ENCODE peak calls at places on chromosomes 6 and 20, in nine cellular contexts. O is AG10803, N is astrocyte of the spinal cord, T is ovary, I is stomach, Y is HCT116, B is bronchial epithelial cell, L is lower leg skin, F is left ventricle myocardium inferior. H is an unnamed sample.

GRCh38 chr6:46642928-46643751 is 9.5 kb downstream of the CYP39A1 start:
- DNase-seq in O (no peak), N (no peak), T (no peak), I (no peak), Y (no peak), B (peak), L (no peak), F (no peak), H (no peak)

GRCh38 chr20:2290486-2290885 is 5.3 kb upstream of the TGM3 start:
- DNase-seq in O (no peak), N (no peak), T (no peak), I (no peak), Y (no peak), B (no peak), L (peak), F (no peak), H (no peak)

GRCh38 chr6:89146748-89147715 is 1.2 kb downstream of the PM20D2 start:
- DNase-seq in O (peak), N (peak), T (no peak), I (no peak), Y (peak), B (peak), L (no peak), F (no peak), H (peak)

GRCh38 chr6:131042664-131043063 is 20.4 kb downstream of the EPB41L2 start:
- DNase-seq in O (peak), N (no peak), T (no peak), I (no peak), Y (no peak), B (no peak), L (no peak), F (no peak), H (no peak)

GRCh38 chr6:63525186-63525878 is 46.9 kb upstream of the LOC128125822 start:
- DNase-seq in O (no peak), N (no peak), T (no peak), I (no peak), Y (peak), B (no peak), L (no peak), F (no peak), H (no peak)

GRCh38 chr6:6811151-6812002 is 222.9 kb downstream of the LY86 start:
- DNase-seq in O (peak), N (peak), T (no peak), I (peak), Y (peak), B (peak), L (peak), F (no peak), H (peak)

GRCh38 chr6:29800254-29800653 is 27.4 kb upstream of the HLA-G start:
- DNase-seq in O (no peak), N (no peak), T (no peak), I (no peak), Y (no peak), B (no peak), L (no peak), F (no peak), H (no peak)

GRCh38 chr6:43933111-43933885 is 163.3 kb downstream of the VEGFA start:
- DNase-seq in O (no peak), N (peak), T (peak), I (no peak), Y (no peak), B (no peak), L (peak), F (peak), H (no peak)

GRCh38 chr20:63502671-63503172 is 3.8 kb upstream of the EEF1A2 start:
- DNase-seq in O (no peak), N (no peak), T (no peak), I (no peak), Y (no peak), B (no peak), L (no peak), F (no peak), H (no peak)

GRCh38 chr20:760751-761417 is 7.4 kb downstream of the SLC52A3 start:
- DNase-seq in O (no peak), N (no peak), T (no peak), I (no peak), Y (peak), B (peak), L (no peak), F (no peak), H (no peak)

GRCh38 chr6:111712398-111712797 is 106.7 kb upstream of the TRAF3IP2 start:
- DNase-seq in O (peak), N (peak), T (peak), I (peak), Y (no peak), B (peak), L (peak), F (no peak), H (peak)

GRCh38 chr20:6691541-6691940 is 75.9 kb upstream of the BMP2 start:
- DNase-seq in O (no peak), N (no peak), T (no peak), I (no peak), Y (no peak), B (no peak), L (no peak), F (no peak), H (no peak)

GRCh38 chr6:122747573-122747972 is 31.9 kb upstream of the FABP7 start:
- DNase-seq in O (no peak), N (no peak), T (no peak), I (no peak), Y (no peak), B (no peak), L (no peak), F (no peak), H (no peak)

GRCh38 chr6:137861550-137862337 is 5.3 kb upstream of the TNFAIP3 start:
- DNase-seq in O (no peak), N (no peak), T (no peak), I (no peak), Y (no peak), B (peak), L (no peak), F (no peak), H (no peak)

GRCh38 chr6:111238464-111239119 is 151.3 kb downstream of the SLC16A10 start:
- DNase-seq in O (no peak), N (no peak), T (no peak), I (no peak), Y (no peak), B (peak), L (no peak), F (no peak), H (no peak)

GRCh38 chr20:6663751-6664388 is 103.6 kb upstream of the BMP2 start:
- DNase-seq in O (no peak), N (no peak), T (no peak), I (peak), Y (no peak), B (peak), L (no peak), F (no peak), H (peak)

GRCh38 chr6:113763311-113763766 is 93.8 kb upstream of the MARCKS start:
- DNase-seq in O (no peak), N (no peak), T (no peak), I (no peak), Y (no peak), B (peak), L (no peak), F (no peak), H (no peak)

GRCh38 chr6:165641672-165642156 is 21.3 kb downstream of the PDE10A start:
- DNase-seq in O (no peak), N (no peak), T (no peak), I (no peak), Y (no peak), B (no peak), L (no peak), F (no peak), H (no peak)

GRCh38 chr6:88989215-88989614 is 25.8 kb upstream of the RNGTT start:
- DNase-seq in O (no peak), N (peak), T (no peak), I (no peak), Y (peak), B (peak), L (no peak), F (no peak), H (peak)

GRCh38 chr20:48702388-48703041 is 125.3 kb downstream of the PREX1 start:
- DNase-seq in O (peak), N (no peak), T (no peak), I (no peak), Y (no peak), B (no peak), L (no peak), F (no peak), H (no peak)

GRCh38 chr20:54194724-54195438 is 13.0 kb upstream of the PFDN4 start:
- DNase-seq in O (peak), N (no peak), T (no peak), I (no peak), Y (no peak), B (peak), L (no peak), F (no peak), H (no peak)

GRCh38 chr6:140486468-140487361 is 1112.3 kb upstream of the CITED2 start:
- DNase-seq in O (peak), N (peak), T (no peak), I (no peak), Y (no peak), B (peak), L (no peak), F (no peak), H (no peak)

GRCh38 chr20:20367681-20368413 is at the start of gene INSM1:
- DNase-seq in O (no peak), N (no peak), T (no peak), I (no peak), Y (no peak), B (no peak), L (no peak), F (no peak), H (no peak)

GRCh38 chr6:23016701-23017100 is 447.3 kb downstream of the HDGFL1 start:
- DNase-seq in O (peak), N (no peak), T (no peak), I (no peak), Y (no peak), B (no peak), L (no peak), F (no peak), H (no peak)

GRCh38 chr6:160300076-160300695 is 41.6 kb upstream of the SLC22A2 start:
- DNase-seq in O (no peak), N (no peak), T (no peak), I (peak), Y (no peak), B (peak), L (no peak), F (no peak), H (no peak)

GRCh38 chr6:134310817-134311216 is 7.1 kb downstream of the SGK1 start:
- DNase-seq in O (no peak), N (no peak), T (no peak), I (no peak), Y (no peak), B (no peak), L (no peak), F (no peak), H (no peak)

GRCh38 chr6:167815296-167815980 is 11.3 kb upstream of the AFDN start:
- DNase-seq in O (no peak), N (no peak), T (no peak), I (no peak), Y (no peak), B (no peak), L (no peak), F (no peak), H (no peak)

GRCh38 chr6:30793521-30794194 is 49.3 kb upstream of the IER3 start:
- DNase-seq in O (peak), N (peak), T (no peak), I (no peak), Y (no peak), B (peak), L (no peak), F (no peak), H (no peak)

GRCh38 chr6:159838020-159838744 is 38.1 kb downstream of the PNLDC1 start:
- DNase-seq in O (no peak), N (no peak), T (no peak), I (no peak), Y (no peak), B (no peak), L (no peak), F (no peak), H (no peak)

GRCh38 chr6:166417285-166417691 is 34.5 kb upstream of the MPC1 start:
- DNase-seq in O (no peak), N (no peak), T (peak), I (no peak), Y (no peak), B (no peak), L (no peak), F (no peak), H (no peak)

GRCh38 chr20:17630151-17630805 is 51.8 kb downstream of the RRBP1 start:
- DNase-seq in O (no peak), N (no peak), T (no peak), I (no peak), Y (no peak), B (no peak), L (no peak), F (no peak), H (no peak)

GRCh38 chr6:33744895-33745546 is 1.7 kb downstream of the IP6K3 start:
- DNase-seq in O (no peak), N (no peak), T (no peak), I (no peak), Y (no peak), B (no peak), L (no peak), F (no peak), H (no peak)

GRCh38 chr6:142886431-142887170 is 58.4 kb downstream of the HIVEP2 start:
- DNase-seq in O (peak), N (peak), T (no peak), I (no peak), Y (no peak), B (peak), L (no peak), F (no peak), H (peak)

GRCh38 chr6:20681243-20681684 is 147.0 kb downstream of the CDKAL1 start:
- DNase-seq in O (no peak), N (no peak), T (no peak), I (no peak), Y (no peak), B (no peak), L (no peak), F (no peak), H (no peak)

GRCh38 chr20:59754551-59754950 is 150.2 kb downstream of the PHACTR3 start:
- DNase-seq in O (no peak), N (no peak), T (no peak), I (no peak), Y (no peak), B (no peak), L (no peak), F (no peak), H (no peak)

GRCh38 chr6:149053848-149054558 is 263.5 kb upstream of the TAB2 start:
- DNase-seq in O (no peak), N (no peak), T (no peak), I (no peak), Y (no peak), B (no peak), L (no peak), F (no peak), H (no peak)

GRCh38 chr6:150263765-150264415 is 104.9 kb upstream of the IYD start:
- DNase-seq in O (no peak), N (no peak), T (no peak), I (no peak), Y (no peak), B (no peak), L (no peak), F (no peak), H (no peak)

GRCh38 chr20:59831901-59832240 is 101.6 kb downstream of the SYCP2 start:
- DNase-seq in O (no peak), N (no peak), T (no peak), I (no peak), Y (no peak), B (no peak), L (no peak), F (peak), H (no peak)

GRCh38 chr6:146258206-146258605 is 229.3 kb downstream of the GRM1 start:
- DNase-seq in O (peak), N (peak), T (no peak), I (no peak), Y (no peak), B (no peak), L (no peak), F (no peak), H (no peak)

DNA sequence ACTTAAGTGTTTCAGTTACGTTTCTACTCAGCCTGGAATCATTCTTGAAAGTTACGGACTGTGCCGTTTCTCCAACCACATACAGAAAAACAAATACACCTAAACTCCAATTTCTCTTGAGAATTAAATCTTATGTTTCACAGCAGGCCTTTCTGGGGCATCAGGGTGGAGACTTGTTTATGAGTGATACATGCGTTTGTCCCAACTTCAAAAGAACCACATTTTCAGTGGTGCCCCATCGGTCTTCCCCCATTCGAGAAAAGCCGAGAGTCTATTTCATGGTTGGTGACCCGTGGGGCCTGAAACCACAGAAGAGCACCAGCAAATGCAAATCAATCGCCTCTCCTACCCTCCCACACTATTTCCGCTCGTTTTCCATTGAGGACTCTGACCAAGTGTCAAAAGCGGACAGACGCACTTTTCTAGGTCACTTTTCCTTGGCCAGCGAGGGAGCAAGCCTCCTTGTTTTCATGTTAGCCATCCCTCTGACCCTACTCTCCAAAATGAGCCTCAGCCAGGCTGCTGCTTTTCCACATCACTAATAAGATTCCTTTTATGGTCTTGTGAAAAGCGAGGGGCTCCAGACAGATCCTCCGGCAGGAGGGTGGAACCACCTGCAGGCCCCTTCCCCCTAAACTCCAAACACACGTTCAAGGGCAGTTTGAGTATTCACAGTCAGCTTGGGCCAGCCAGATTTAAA is 3.1 kb downstream of the JAG1 start:
- DNase-seq in O (no peak), N (peak), T (no peak), I (no peak), Y (no peak), B (no peak), L (no peak), F (no peak), H (no peak)
- H3K4me3 ChIP-seq in O (peak), N (peak), T (peak), I (peak), Y (no peak), B (peak), L (peak), F (peak), H (no peak)

DNA sequence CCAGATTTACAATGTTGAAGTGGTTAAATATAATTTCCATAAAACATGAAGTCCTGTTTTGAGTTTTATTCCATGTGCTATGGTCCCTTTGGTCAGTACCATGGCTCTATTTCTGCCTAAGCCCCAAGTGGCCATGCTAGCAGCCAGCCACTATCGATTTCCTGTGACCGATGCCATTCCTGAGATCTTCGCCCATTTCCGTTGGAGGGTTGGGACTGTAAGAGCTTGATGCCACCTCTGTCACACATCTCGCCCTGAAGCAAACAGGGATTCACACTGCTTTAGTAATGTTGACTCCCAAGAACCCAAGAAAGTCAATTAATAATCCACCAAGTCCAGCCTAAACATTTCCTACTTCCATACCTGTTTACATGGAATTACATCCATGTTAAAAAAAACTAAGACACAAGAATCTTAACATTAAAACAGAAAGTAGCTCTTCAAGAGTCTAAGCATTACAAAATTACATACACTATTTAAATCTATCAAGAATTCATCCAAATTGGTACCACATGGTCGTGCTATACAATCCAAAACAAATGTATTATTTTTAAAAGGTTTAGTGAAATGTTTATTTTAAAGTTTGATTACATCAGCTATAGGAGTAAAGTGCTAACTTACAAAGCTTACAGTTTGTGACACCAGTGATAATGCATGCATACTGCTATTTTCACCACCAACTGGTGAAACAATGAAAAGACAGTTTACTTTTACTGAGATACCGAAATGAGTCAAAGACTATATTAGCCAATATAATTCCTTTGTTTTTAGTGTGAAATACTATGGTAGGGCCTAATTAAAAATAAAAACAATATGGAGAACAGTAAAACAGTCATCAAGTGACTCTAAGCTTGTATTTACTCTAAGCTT is 2.5 kb downstream of the RBM39 start:
- DNase-seq in O (peak), N (peak), T (no peak), I (no peak), Y (no peak), B (peak), L (no peak), F (no peak), H (no peak)
- TF ChIP-seq CTCF in O (peak), N (peak), T (no peak), I (no peak), Y (peak), B (peak), L (no peak), F (peak), H (peak)

DNA sequence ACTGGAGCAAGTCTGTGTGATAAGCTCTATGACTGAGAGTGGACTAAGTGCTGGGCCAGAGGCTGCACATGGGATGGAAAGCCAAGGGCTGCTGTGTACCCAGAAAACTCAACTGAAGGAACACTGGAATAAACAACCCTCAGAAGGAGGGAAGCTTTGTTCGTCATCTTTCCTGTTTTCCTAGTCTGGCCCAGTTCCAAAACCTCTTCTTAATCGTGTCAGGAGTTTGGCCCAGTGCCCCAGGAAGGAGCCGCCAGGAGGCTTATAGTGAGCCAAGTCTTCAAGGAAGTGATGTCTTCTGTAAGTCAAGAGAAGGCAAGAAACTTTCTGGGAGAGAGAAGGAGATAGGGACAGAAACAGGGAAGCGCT is 23.3 kb upstream of the TOP1 start:
- DNase-seq in O (peak), N (peak), T (peak), I (peak), Y (peak), B (peak), L (peak), F (peak), H (peak)
- H3K4me3 ChIP-seq in O (no peak), N (peak), T (no peak), I (no peak), Y (peak), B (no peak), L (no peak), F (no peak), H (no peak)

GRCh38 chr20:25220810-25221591 is 25.5 kb downstream of the ENTPD6 start:
- DNase-seq in O (no peak), N (no peak), T (no peak), I (peak), Y (no peak), B (no peak), L (peak), F (peak), H (no peak)

GRCh38 chr20:25221592-25222460 is 26.1 kb upstream of the PYGB start:
- DNase-seq in O (no peak), N (no peak), T (no peak), I (no peak), Y (no peak), B (no peak), L (peak), F (peak), H (no peak)

GRCh38 chr20:25219365-25219764 is 23.9 kb downstream of the ENTPD6 start:
- DNase-seq in O (no peak), N (no peak), T (no peak), I (no peak), Y (no peak), B (no peak), L (peak), F (no peak), H (no peak)

GRCh38 chr20:25218492-25218891 is 23.0 kb downstream of the ENTPD6 start:
- DNase-seq in O (no peak), N (no peak), T (no peak), I (peak), Y (no peak), B (no peak), L (peak), F (no peak), H (no peak)

GRCh38 chr20:25220021-25220730 is 24.7 kb downstream of the ENTPD6 start:
- DNase-seq in O (no peak), N (peak), T (no peak), I (no peak), Y (no peak), B (no peak), L (peak), F (no peak), H (no peak)
- TF ChIP-seq CTCF in O (peak), N (no peak), T (no peak), I (no peak), Y (peak), B (peak), L (no peak), F (peak), H (peak)

GRCh38 chr20:31593221-31594001 is 11.7 kb upstream of the ID1 start:
- DNase-seq in O (peak), N (peak), T (no peak), I (peak), Y (peak), B (peak), L (peak), F (no peak), H (no peak)

GRCh38 chr20:31590717-31591225 is 14.3 kb upstream of the ID1 start:
- DNase-seq in O (no peak), N (no peak), T (no peak), I (no peak), Y (no peak), B (no peak), L (no peak), F (no peak), H (no peak)

GRCh38 chr20:31587545-31588389 is 17.3 kb upstream of the ID1 start:
- DNase-seq in O (peak), N (no peak), T (peak), I (peak), Y (no peak), B (no peak), L (no peak), F (peak), H (no peak)
- H3K4me3 ChIP-seq in O (peak), N (peak), T (peak), I (peak), Y (peak), B (peak), L (peak), F (peak), H (peak)